ENCODE peak calls at places on chromosomes 3 and 15, in four cellular contexts. One of them, this sample, is unnamed.

GRCh38 chr3:172946061-172946460 is 195.0 kb downstream of the SPATA16 start:
- DNase-seq in A549: no peak
- DNase-seq in K562: no peak
- DNase-seq in GM12878: no peak
- DNase-seq in this sample: no peak

GRCh38 chr15:96107922-96108321 is 222.6 kb upstream of the NR2F2 start:
- DNase-seq in A549: no peak
- DNase-seq in K562: no peak
- DNase-seq in GM12878: no peak
- DNase-seq in this sample: no peak

GRCh38 chr3:77931272-77932009 is 891.5 kb downstream of the ROBO2 start:
- DNase-seq in A549: no peak
- DNase-seq in K562: no peak
- DNase-seq in GM12878: no peak
- DNase-seq in this sample: peak

GRCh38 chr15:45331977-45332376 is 46.4 kb downstream of the GATM start:
- DNase-seq in A549: no peak
- DNase-seq in K562: no peak
- DNase-seq in GM12878: no peak
- DNase-seq in this sample: no peak

GRCh38 chr3:124520970-124521369 is 209.3 kb upstream of the UMPS start:
- DNase-seq in A549: peak
- DNase-seq in K562: no peak
- DNase-seq in GM12878: no peak
- DNase-seq in this sample: peak

GRCh38 chr3:170815340-170815739 is 54.7 kb downstream of the RPL22L1 start:
- DNase-seq in A549: no peak
- DNase-seq in K562: peak
- DNase-seq in GM12878: no peak
- DNase-seq in this sample: peak

GRCh38 chr3:147930417-147930816 is 521.3 kb downstream of the ZIC1 start:
- DNase-seq in A549: peak
- DNase-seq in K562: no peak
- DNase-seq in GM12878: no peak
- DNase-seq in this sample: no peak

GRCh38 chr3:124315215-124316033 is 323.5 kb upstream of the ROPN1 start:
- DNase-seq in A549: peak
- DNase-seq in K562: no peak
- DNase-seq in GM12878: no peak
- DNase-seq in this sample: no peak

GRCh38 chr3:195872097-195872496 is 36.3 kb downstream of the TNK2 start:
- DNase-seq in A549: no peak
- DNase-seq in K562: no peak
- DNase-seq in GM12878: no peak
- DNase-seq in this sample: no peak

GRCh38 chr3:126114406-126115386 is 30.8 kb upstream of the SLC41A3 start:
- DNase-seq in A549: no peak
- DNase-seq in K562: no peak
- DNase-seq in GM12878: no peak
- DNase-seq in this sample: no peak

GRCh38 chr3:146550743-146551510 is 6.5 kb upstream of the PLSCR1 start:
- DNase-seq in A549: peak
- DNase-seq in K562: no peak
- DNase-seq in GM12878: no peak
- DNase-seq in this sample: no peak

GRCh38 chr15:24955549-24955929 is 752 bp downstream of the SNRPN start:
- DNase-seq in A549: no peak
- DNase-seq in K562: no peak
- DNase-seq in GM12878: no peak
- DNase-seq in this sample: no peak

GRCh38 chr3:189806171-189806951 is 175.2 kb downstream of the TP63 start:
- DNase-seq in A549: no peak
- DNase-seq in K562: no peak
- DNase-seq in GM12878: no peak
- DNase-seq in this sample: no peak

DNA sequence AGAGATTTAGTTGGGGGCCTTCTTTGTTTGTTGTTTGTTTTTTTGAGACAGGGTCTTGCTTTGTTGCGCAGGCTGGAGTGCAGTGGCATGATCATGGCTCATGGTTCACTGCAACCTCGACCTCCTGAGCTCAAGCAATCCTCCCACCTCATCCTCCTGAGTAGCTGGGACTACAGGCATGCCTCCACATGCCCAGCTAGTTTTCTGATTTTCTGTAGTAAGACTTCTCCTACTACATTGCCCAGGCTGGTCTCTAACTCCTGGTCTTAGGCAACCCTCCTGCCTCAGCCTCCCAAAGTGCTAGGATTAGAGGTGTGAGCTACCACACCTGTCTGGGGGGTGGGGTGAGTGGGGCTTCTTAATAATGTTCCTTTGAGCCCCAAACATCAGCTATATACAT is 148.3 kb upstream of the ADAMTS9 start:
- DNase-seq in A549: no peak
- DNase-seq in K562: no peak
- DNase-seq in GM12878: no peak
- DNase-seq in this sample: no peak
- TF ChIP-seq KDM1A in A549: no peak
- TF ChIP-seq KDM1A in K562: no peak
- TF ChIP-seq KDM1A in GM12878: no peak
- TF ChIP-seq KDM1A in this sample: no peak

DNA sequence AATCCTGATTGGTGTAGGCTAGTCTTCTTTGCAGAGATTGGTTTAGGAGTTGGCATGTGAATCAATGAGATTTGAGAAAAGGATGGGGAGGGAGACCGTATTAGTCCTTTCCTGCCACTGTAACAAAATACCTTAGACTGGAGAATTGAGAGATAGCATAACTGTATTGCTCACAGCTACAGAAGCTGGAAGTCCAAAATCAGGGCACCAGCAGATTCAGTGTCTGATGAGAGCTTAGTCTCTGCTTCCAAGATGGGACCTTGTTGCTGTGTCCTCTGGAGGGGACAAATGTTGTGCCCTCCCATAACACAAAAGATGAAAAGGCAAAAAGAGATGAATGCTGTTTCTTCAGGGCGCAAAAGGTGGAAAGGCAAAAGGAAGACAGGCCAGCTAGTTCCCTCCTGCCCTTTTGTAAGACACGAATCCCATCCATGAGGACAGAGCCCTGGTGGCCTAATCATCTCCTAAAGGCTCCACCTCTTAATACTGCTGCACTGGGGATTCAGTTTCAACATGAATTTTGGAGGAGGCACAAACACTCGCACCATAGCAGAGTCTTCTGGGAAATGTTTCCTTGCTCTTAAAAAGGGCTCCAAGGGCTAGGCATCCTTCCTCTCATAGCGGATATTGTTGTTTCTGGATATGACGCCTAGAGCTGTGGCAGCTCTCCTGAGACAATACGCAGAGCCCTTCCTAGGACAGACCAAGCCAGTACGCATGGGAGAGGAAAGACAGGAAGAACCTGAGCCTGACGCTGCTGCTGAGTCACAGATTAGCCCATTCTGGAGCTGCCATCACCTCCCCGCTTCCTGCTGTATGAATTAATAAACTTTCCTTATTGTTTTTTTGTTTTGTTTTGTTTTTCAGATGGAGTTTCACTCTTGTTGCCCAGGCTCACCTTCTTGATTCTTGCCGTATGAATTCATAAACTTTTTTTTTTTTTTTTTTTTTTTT is 66.7 kb downstream of the PPCDC start:
- DNase-seq in A549: no peak
- DNase-seq in K562: peak
- DNase-seq in GM12878: no peak
- DNase-seq in this sample: no peak
- TF ChIP-seq KDM1A in A549: no peak
- TF ChIP-seq KDM1A in K562: no peak
- TF ChIP-seq KDM1A in GM12878: no peak
- TF ChIP-seq KDM1A in this sample: no peak

DNA sequence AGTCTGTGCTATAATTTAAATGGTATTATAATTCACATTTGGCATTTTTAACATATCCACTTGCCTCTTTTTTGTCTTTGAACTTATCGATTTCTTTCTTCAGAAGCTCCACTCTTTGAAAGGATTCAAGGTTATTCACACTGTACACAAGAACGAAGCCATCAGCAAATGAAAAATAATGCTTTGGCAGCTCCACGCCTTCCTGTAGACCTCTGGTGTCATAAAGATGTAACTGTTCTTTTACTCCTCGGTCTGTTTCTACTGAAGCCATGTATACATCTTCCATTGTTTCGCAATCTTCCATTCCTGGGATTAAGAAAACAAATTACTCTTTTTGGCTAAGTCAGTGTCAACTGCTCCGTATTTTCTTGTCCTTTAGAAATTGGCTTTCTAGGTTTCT is 16.0 kb downstream of the NKIRAS1 start:
- DNase-seq in A549: peak
- DNase-seq in K562: no peak
- DNase-seq in GM12878: no peak
- DNase-seq in this sample: peak
- TF ChIP-seq KDM1A in A549: no peak
- TF ChIP-seq KDM1A in K562: no peak
- TF ChIP-seq KDM1A in GM12878: no peak
- TF ChIP-seq KDM1A in this sample: no peak

DNA sequence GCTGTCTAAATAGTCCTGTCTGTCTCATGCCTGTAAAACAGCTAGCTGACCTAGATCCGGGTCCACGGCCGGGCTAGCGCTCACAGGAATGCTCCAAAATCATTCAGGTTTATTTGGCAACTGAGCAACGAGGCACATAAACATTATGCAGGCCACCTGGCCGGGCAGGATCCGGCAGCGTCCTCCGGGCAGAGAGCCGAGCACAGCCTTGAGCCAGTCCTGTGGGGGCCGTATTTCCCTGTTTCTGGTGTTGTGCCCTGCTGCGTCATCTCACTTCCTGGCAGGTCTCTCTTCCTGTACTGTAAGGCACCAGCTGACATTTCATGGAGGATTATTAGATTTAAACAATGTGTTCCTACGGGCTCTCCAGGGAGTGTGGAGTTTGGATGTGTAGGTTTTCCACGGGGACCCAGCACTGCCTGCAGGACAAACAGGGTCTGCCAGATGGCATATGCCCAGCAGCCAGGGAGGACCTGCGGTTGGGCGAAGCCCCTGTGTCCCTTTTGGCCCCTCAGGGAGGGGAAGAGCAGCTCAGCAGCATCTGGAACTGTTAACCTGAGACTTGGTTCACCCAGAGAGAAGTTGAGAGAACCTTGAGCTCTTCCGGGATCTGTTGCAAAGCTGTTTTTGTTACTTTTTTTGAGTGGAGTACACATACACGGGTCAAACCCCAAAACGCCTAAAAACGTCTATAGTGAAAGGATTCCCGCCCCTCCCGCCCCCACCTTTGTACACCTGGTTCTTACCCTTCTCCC is 16.5 kb upstream of the LRRK1 start:
- DNase-seq in A549: no peak
- DNase-seq in K562: no peak
- DNase-seq in GM12878: no peak
- DNase-seq in this sample: peak
- TF ChIP-seq KDM1A in A549: no peak
- TF ChIP-seq KDM1A in K562: no peak
- TF ChIP-seq KDM1A in GM12878: no peak
- TF ChIP-seq KDM1A in this sample: no peak

GRCh38 chr3:100412897-100413590 is 11.7 kb downstream of the LNP1 start:
- DNase-seq in A549: no peak
- DNase-seq in K562: no peak
- DNase-seq in GM12878: no peak
- DNase-seq in this sample: no peak
- TF ChIP-seq KDM1A in A549: no peak
- TF ChIP-seq KDM1A in K562: no peak
- TF ChIP-seq KDM1A in GM12878: no peak
- TF ChIP-seq KDM1A in this sample: no peak

GRCh38 chr3:25176999-25177398 is 251.1 kb upstream of the RARB start:
- DNase-seq in A549: no peak
- DNase-seq in K562: no peak
- DNase-seq in GM12878: no peak
- DNase-seq in this sample: no peak
- TF ChIP-seq KDM1A in A549: no peak
- TF ChIP-seq KDM1A in K562: no peak
- TF ChIP-seq KDM1A in GM12878: no peak
- TF ChIP-seq KDM1A in this sample: no peak

GRCh38 chr3:10932596-10932995 is 60.0 kb upstream of the SLC6A1 start:
- DNase-seq in A549: no peak
- DNase-seq in K562: no peak
- DNase-seq in GM12878: no peak
- DNase-seq in this sample: no peak

GRCh38 chr3:10933021-10933420 is 59.5 kb upstream of the SLC6A1 start:
- DNase-seq in A549: no peak
- DNase-seq in K562: no peak
- DNase-seq in GM12878: no peak
- DNase-seq in this sample: no peak

GRCh38 chr3:10935028-10935427 is 57.5 kb upstream of the SLC6A1 start:
- DNase-seq in A549: no peak
- DNase-seq in K562: no peak
- DNase-seq in GM12878: no peak
- DNase-seq in this sample: no peak

GRCh38 chr3:10933470-10933957 is 59.0 kb upstream of the SLC6A1 start:
- DNase-seq in A549: no peak
- DNase-seq in K562: no peak
- DNase-seq in GM12878: no peak
- DNase-seq in this sample: no peak

DNA sequence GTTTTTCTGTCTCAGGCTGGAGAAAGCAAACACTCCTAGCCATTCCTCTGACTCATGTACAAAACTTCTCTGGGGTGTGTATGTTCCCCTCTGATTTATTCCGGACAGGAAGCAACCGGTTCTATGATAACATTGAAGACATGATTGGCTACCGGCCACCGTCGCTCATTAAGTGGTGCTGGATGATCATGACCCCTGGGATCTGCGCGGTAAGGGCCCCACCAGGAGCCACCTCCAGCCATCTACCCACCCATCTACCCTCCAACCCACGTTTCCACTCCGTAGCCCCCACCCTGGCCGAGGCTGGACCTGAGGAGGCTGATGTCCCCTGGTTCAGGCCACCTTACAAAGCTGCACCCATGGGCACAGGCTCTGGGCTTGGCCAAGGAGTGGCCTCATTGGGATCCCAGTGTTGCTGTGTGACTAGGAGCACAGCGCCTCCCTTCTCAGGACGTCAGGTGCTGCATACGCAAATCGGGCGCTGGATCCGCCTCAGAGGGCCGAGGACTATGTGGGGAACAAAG is 58.5 kb upstream of the SLC6A1 start:
- DNase-seq in A549: peak
- DNase-seq in K562: no peak
- DNase-seq in GM12878: no peak
- DNase-seq in this sample: no peak
- TF ChIP-seq KDM1A in A549: no peak
- TF ChIP-seq KDM1A in K562: no peak
- TF ChIP-seq KDM1A in GM12878: no peak
- TF ChIP-seq KDM1A in this sample: no peak

DNA sequence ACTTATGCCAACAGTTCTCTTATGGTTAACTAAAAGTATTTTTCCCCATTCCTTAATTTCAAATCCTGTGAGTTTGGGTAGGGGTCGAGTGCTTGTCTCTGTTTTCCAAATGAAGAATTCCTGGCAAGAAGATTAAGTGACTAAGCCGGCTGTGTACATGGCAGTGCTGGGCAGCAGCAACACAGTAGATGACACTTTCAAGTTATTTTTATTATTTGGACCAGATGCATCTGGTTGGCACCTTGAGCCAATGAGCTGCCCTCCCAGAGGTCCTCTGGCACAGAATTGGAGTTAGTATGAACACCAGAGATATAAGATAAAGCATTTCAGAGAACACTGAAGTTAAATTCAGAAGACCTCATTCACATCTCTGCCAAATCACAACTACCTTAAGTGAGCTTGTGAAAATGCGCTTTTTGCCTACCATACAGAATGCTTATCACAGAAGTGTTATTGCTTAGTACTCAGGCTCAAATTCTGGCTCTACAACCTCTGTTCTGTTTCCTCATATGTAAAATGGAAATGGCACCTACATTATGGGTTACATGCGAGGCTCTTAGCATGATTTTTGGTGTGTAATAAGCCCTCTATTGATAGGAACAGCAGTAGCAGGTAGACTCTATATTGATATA is 256.9 kb downstream of the UBE2E2 start:
- DNase-seq in A549: no peak
- DNase-seq in K562: no peak
- DNase-seq in GM12878: no peak
- DNase-seq in this sample: no peak
- TF ChIP-seq KDM1A in A549: no peak
- TF ChIP-seq KDM1A in K562: no peak
- TF ChIP-seq KDM1A in GM12878: no peak
- TF ChIP-seq KDM1A in this sample: no peak

This sample was measured in HepG2.